ENCODE peak calls at places on chromosomes 13 and 19, in nine cellular contexts. B, C, H, S, X, V, A, P and J are unnamed samples.

GRCh38 chr13:40388617-40389016 is 277.8 kb downstream of the FOXO1 start:
- DNase-seq in B (no peak), X (no peak), P (peak; percentile 68), H (peak; percentile 92), A (peak; percentile 83), C (no peak), S (no peak), V (peak; percentile 89), J (peak; percentile 88)

GRCh38 chr13:71360041-71360440 is 507.0 kb downstream of the DACH1 start:
- DNase-seq in X (no peak), H (no peak), C (no peak), A (no peak), B (no peak), P (no peak), V (no peak), S (no peak), J (no peak)

GRCh38 chr19:49407482-49408015 is 15.7 kb downstream of the PTH2 start:
- DNase-seq in X (no peak), C (no peak), B (no peak), S (no peak), A (no peak), P (no peak), V (no peak), H (no peak), J (no peak)

GRCh38 chr13:75550159-75550567 is 572 bp downstream of the UCHL3 start:
- DNase-seq in S (peak; percentile 45), V (no peak), B (peak; percentile 52), H (peak; percentile 71), A (no peak), X (no peak), C (peak; percentile 24), P (peak; percentile 75), J (peak; percentile 10)

GRCh38 chr19:51810228-51810627 is 15.3 kb downstream of the FPR3 start:
- DNase-seq in P (peak; percentile 71), H (peak; percentile 8), A (no peak), B (no peak), C (no peak), X (no peak), V (no peak), S (no peak), J (no peak)

GRCh38 chr19:756232-756631 is 5.3 kb downstream of the MISP start:
- DNase-seq in H (peak; percentile 45), X (no peak), S (peak; percentile 59), P (peak; percentile 67), V (no peak), B (no peak), C (peak; percentile 21), A (no peak), J (no peak)

GRCh38 chr13:20953245-20953931 is 50.8 kb upstream of the XPO4 start:
- DNase-seq in V (no peak), P (no peak), H (no peak), B (no peak), A (no peak), C (no peak), X (no peak), S (no peak), J (no peak)

GRCh38 chr19:3618144-3618810 is 8.3 kb downstream of the CACTIN start:
- DNase-seq in H (peak; percentile 58), S (peak; percentile 12), B (no peak), P (peak; percentile 29), V (peak; percentile 28), C (peak; percentile 28), X (no peak), A (peak; percentile 45), J (peak; percentile 32)

GRCh38 chr13:65656740-65657329 is 1573.3 kb downstream of the PCDH9 start:
- DNase-seq in C (peak; percentile 6), P (peak; percentile 37), V (no peak), S (no peak), B (no peak), X (no peak), H (peak; percentile 30), A (no peak), J (no peak)

GRCh38 chr13:73835138-73835721 is 299.0 kb downstream of the KLF12 start:
- DNase-seq in H (peak; percentile 63), X (no peak), V (peak; percentile 45), A (peak; percentile 56), P (peak; percentile 67), S (peak; percentile 28), C (peak; percentile 60), B (no peak), J (peak; percentile 58)

GRCh38 chr19:29311391-29311790 is 98.4 kb upstream of the UQCRFS1 start:
- DNase-seq in P (no peak), V (no peak), A (no peak), X (no peak), H (no peak), S (no peak), B (no peak), C (peak; percentile 91), J (no peak)

GRCh38 chr13:51797664-51798488 is 6.1 kb downstream of the DHRS12 start:
- DNase-seq in S (peak; percentile 58), V (peak; percentile 71), H (peak; percentile 60), A (peak; percentile 70), X (no peak), B (no peak), P (peak; percentile 83), C (peak; percentile 96), J (peak; percentile 33)

GRCh38 chr19:48004236-48004635 is 9.8 kb downstream of the ELSPBP1 start:
- DNase-seq in X (no peak), B (no peak), S (no peak), H (no peak), C (no peak), V (no peak), P (no peak), A (no peak), J (no peak)

GRCh38 chr13:95784161-95784880 is 107.4 kb downstream of the DNAJC3 start:
- DNase-seq in B (peak; percentile 63), A (no peak), C (no peak), S (peak; percentile 30), X (no peak), P (peak; percentile 62), V (no peak), H (peak; percentile 87), J (no peak)

GRCh38 chr19:15297416-15298224 is 34.7 kb downstream of the BRD4 start:
- DNase-seq in H (peak; percentile 90), S (no peak), C (no peak), P (peak; percentile 47), B (no peak), X (no peak), V (no peak), A (peak; percentile 46), J (no peak)